ENCODE peak calls at places on chromosomes 4 and X, in ten cellular contexts. Z, I, P, F, V, R, X, W, N and S are unnamed samples.

GRCh38 chr4:42397635-42398447 is 553 bp downstream of the SHISA3 start:
- DNase-seq in Z (no peak), V (peak; percentile 20), F (peak; percentile 48), I (no peak), R (peak; percentile 4), X (peak; percentile 38), P (no peak), W (no peak), N (no peak), S (peak; percentile 5)

GRCh38 chr4:66052426-66052825 is 382.1 kb upstream of the EPHA5 start:
- DNase-seq in I (no peak), W (no peak), N (no peak), Z (no peak), V (no peak), F (no peak), P (no peak), X (no peak), R (no peak), S (no peak)

GRCh38 chrX:49282647-49283011 is 13.0 kb downstream of the PPP1R3F start:
- DNase-seq in F (no peak), I (no peak), N (no peak), V (peak; percentile 9), R (no peak), Z (no peak), W (no peak), P (no peak), X (no peak), S (no peak)

GRCh38 chr4:2372488-2373030 is 45.9 kb downstream of the ZFYVE28 start:
- DNase-seq in R (no peak), F (no peak), I (no peak), V (no peak), W (no peak), X (no peak), Z (no peak), N (no peak), P (no peak), S (no peak)

GRCh38 chrX:101079223-101079622 is 544 bp downstream of the TMEM35A start:
- DNase-seq in P (no peak), I (no peak), N (no peak), F (no peak), V (no peak), R (no peak), X (no peak), W (no peak), Z (no peak), S (no peak)

GRCh38 chr4:54228563-54229501 is at the start of gene PDGFRA:
- DNase-seq in W (no peak), I (peak; percentile 52), R (peak; percentile 19), F (peak; percentile 78), P (no peak), N (peak; percentile 17), Z (no peak), X (no peak), V (no peak), S (no peak)

GRCh38 chr4:85393201-85393600 is 81.7 kb upstream of the ARHGAP24 start:
- DNase-seq in I (no peak), P (no peak), W (peak; percentile 19), X (no peak), Z (no peak), F (no peak), V (no peak), R (no peak), N (no peak), S (no peak)

GRCh38 chrX:130147631-130148030 is 18.0 kb downstream of the AIFM1 start:
- DNase-seq in R (no peak), V (no peak), I (no peak), X (no peak), W (no peak), F (no peak), Z (no peak), N (no peak), P (no peak), S (no peak)

GRCh38 chr4:791866-792630 is 33.9 kb downstream of the CPLX1 start:
- DNase-seq in W (no peak), I (no peak), X (peak; percentile 50), V (no peak), Z (no peak), R (no peak), P (no peak), N (no peak), F (no peak), S (no peak)

GRCh38 chrX:22128961-22129360 is 96.8 kb downstream of the PHEX start:
- DNase-seq in P (no peak), N (no peak), W (no peak), X (no peak), F (no peak), Z (no peak), I (no peak), V (no peak), R (no peak), S (no peak)

GRCh38 chrX:129842510-129843208 is 1.0 kb downstream of the ZDHHC9 start:
- DNase-seq in Z (peak; percentile 41), R (no peak), N (peak; percentile 13), F (peak; percentile 47), I (peak; percentile 47), W (no peak), P (no peak), V (no peak), X (no peak), S (no peak)